ENCODE peak calls at places on chromosomes 16 and 17, in nine cellular contexts. One of them, this sample, is unnamed. For H3K4me1, the result is how much of the 10 kb centered on the place peaks cover.

GRCh38 chr17:78179372-78179771 is 7.5 kb downstream of the TK1 start:
- DNase-seq in stomach: peak
- DNase-seq in sigmoid colon: no peak
- DNase-seq in CD4-positive, CD25-positive, alpha-beta regulatory T cell: no peak
- DNase-seq in naive thymus-derived CD4-positive, alpha-beta T cell: no peak
- DNase-seq in colonic mucosa: no peak
- DNase-seq in adrenal gland: peak
- DNase-seq in heart left ventricle: no peak
- DNase-seq in fibroblast of lung: peak
- DNase-seq in this sample: peak

GRCh38 chr16:69820926-69821541 is 58.9 kb downstream of the WWP2 start:
- DNase-seq in stomach: peak
- DNase-seq in sigmoid colon: no peak
- DNase-seq in CD4-positive, CD25-positive, alpha-beta regulatory T cell: no peak
- DNase-seq in naive thymus-derived CD4-positive, alpha-beta T cell: no peak
- DNase-seq in colonic mucosa: no peak
- DNase-seq in adrenal gland: peak
- DNase-seq in heart left ventricle: no peak
- DNase-seq in fibroblast of lung: peak
- DNase-seq in this sample: peak

GRCh38 chr17:78349831-78350631 is 9.8 kb downstream of the SOCS3 start:
- DNase-seq in stomach: no peak
- DNase-seq in sigmoid colon: no peak
- DNase-seq in CD4-positive, CD25-positive, alpha-beta regulatory T cell: no peak
- DNase-seq in naive thymus-derived CD4-positive, alpha-beta T cell: no peak
- DNase-seq in colonic mucosa: no peak
- DNase-seq in adrenal gland: no peak
- DNase-seq in heart left ventricle: no peak
- DNase-seq in fibroblast of lung: no peak
- DNase-seq in this sample: no peak

GRCh38 chr17:43979671-43980070 is 24.8 kb upstream of the NAGS start:
- DNase-seq in stomach: no peak
- DNase-seq in sigmoid colon: no peak
- DNase-seq in CD4-positive, CD25-positive, alpha-beta regulatory T cell: no peak
- DNase-seq in naive thymus-derived CD4-positive, alpha-beta T cell: no peak
- DNase-seq in colonic mucosa: no peak
- DNase-seq in adrenal gland: no peak
- DNase-seq in heart left ventricle: no peak
- DNase-seq in fibroblast of lung: no peak
- DNase-seq in this sample: no peak

GRCh38 chr16:68658258-68658973 is 13.3 kb downstream of the CDH3 start:
- DNase-seq in stomach: no peak
- DNase-seq in sigmoid colon: no peak
- DNase-seq in CD4-positive, CD25-positive, alpha-beta regulatory T cell: no peak
- DNase-seq in naive thymus-derived CD4-positive, alpha-beta T cell: no peak
- DNase-seq in colonic mucosa: peak
- DNase-seq in adrenal gland: no peak
- DNase-seq in heart left ventricle: no peak
- DNase-seq in fibroblast of lung: peak
- DNase-seq in this sample: no peak

GRCh38 chr16:2692948-2693651 is 10.8 kb downstream of the KCTD5 start:
- DNase-seq in stomach: peak
- DNase-seq in sigmoid colon: no peak
- DNase-seq in CD4-positive, CD25-positive, alpha-beta regulatory T cell: no peak
- DNase-seq in naive thymus-derived CD4-positive, alpha-beta T cell: no peak
- DNase-seq in colonic mucosa: no peak
- DNase-seq in adrenal gland: no peak
- DNase-seq in heart left ventricle: no peak
- DNase-seq in fibroblast of lung: peak
- DNase-seq in this sample: no peak

GRCh38 chr17:5557990-5558389 is 26.3 kb downstream of the NLRP1 start:
- DNase-seq in stomach: no peak
- DNase-seq in sigmoid colon: no peak
- DNase-seq in CD4-positive, CD25-positive, alpha-beta regulatory T cell: no peak
- DNase-seq in naive thymus-derived CD4-positive, alpha-beta T cell: no peak
- DNase-seq in colonic mucosa: no peak
- DNase-seq in adrenal gland: no peak
- DNase-seq in heart left ventricle: no peak
- DNase-seq in fibroblast of lung: no peak
- DNase-seq in this sample: no peak

GRCh38 chr17:27754549-27754948 is 45.8 kb downstream of the NOS2 start:
- DNase-seq in stomach: no peak
- DNase-seq in sigmoid colon: no peak
- DNase-seq in CD4-positive, CD25-positive, alpha-beta regulatory T cell: no peak
- DNase-seq in naive thymus-derived CD4-positive, alpha-beta T cell: no peak
- DNase-seq in colonic mucosa: no peak
- DNase-seq in adrenal gland: no peak
- DNase-seq in heart left ventricle: no peak
- DNase-seq in fibroblast of lung: no peak
- DNase-seq in this sample: no peak

GRCh38 chr17:62091804-62092203 is 26.7 kb upstream of the MED13 start:
- DNase-seq in stomach: no peak
- DNase-seq in sigmoid colon: no peak
- DNase-seq in CD4-positive, CD25-positive, alpha-beta regulatory T cell: no peak
- DNase-seq in naive thymus-derived CD4-positive, alpha-beta T cell: no peak
- DNase-seq in colonic mucosa: no peak
- DNase-seq in adrenal gland: no peak
- DNase-seq in heart left ventricle: no peak
- DNase-seq in fibroblast of lung: no peak
- DNase-seq in this sample: no peak

GRCh38 chr17:17346428-17347233 is 43.5 kb downstream of the NT5M start:
- DNase-seq in stomach: peak
- DNase-seq in sigmoid colon: peak
- DNase-seq in CD4-positive, CD25-positive, alpha-beta regulatory T cell: no peak
- DNase-seq in naive thymus-derived CD4-positive, alpha-beta T cell: no peak
- DNase-seq in colonic mucosa: no peak
- DNase-seq in adrenal gland: peak
- DNase-seq in heart left ventricle: no peak
- DNase-seq in fibroblast of lung: no peak
- DNase-seq in this sample: peak

GRCh38 chr16:70754874-70755600 is 45.9 kb downstream of the VAC14 start:
- DNase-seq in stomach: no peak
- DNase-seq in sigmoid colon: no peak
- DNase-seq in CD4-positive, CD25-positive, alpha-beta regulatory T cell: no peak
- DNase-seq in naive thymus-derived CD4-positive, alpha-beta T cell: no peak
- DNase-seq in colonic mucosa: no peak
- DNase-seq in adrenal gland: no peak
- DNase-seq in heart left ventricle: no peak
- DNase-seq in fibroblast of lung: no peak
- DNase-seq in this sample: no peak

GRCh38 chr17:43846963-43847369 is at the start of gene CD300LG:
- DNase-seq in stomach: no peak
- DNase-seq in sigmoid colon: no peak
- DNase-seq in CD4-positive, CD25-positive, alpha-beta regulatory T cell: no peak
- DNase-seq in naive thymus-derived CD4-positive, alpha-beta T cell: no peak
- DNase-seq in colonic mucosa: no peak
- DNase-seq in adrenal gland: no peak
- DNase-seq in heart left ventricle: no peak
- DNase-seq in fibroblast of lung: no peak
- DNase-seq in this sample: no peak

GRCh38 chr16:50274771-50275415 is 8.5 kb downstream of the ADCY7 start:
- DNase-seq in stomach: no peak
- DNase-seq in sigmoid colon: no peak
- DNase-seq in CD4-positive, CD25-positive, alpha-beta regulatory T cell: no peak
- DNase-seq in naive thymus-derived CD4-positive, alpha-beta T cell: no peak
- DNase-seq in colonic mucosa: no peak
- DNase-seq in adrenal gland: no peak
- DNase-seq in heart left ventricle: no peak
- DNase-seq in fibroblast of lung: no peak
- DNase-seq in this sample: peak

GRCh38 chr17:63611354-63611753 is 10.7 kb downstream of the TACO1 start:
- DNase-seq in stomach: no peak
- DNase-seq in sigmoid colon: no peak
- DNase-seq in CD4-positive, CD25-positive, alpha-beta regulatory T cell: peak
- DNase-seq in naive thymus-derived CD4-positive, alpha-beta T cell: peak
- DNase-seq in colonic mucosa: no peak
- DNase-seq in adrenal gland: no peak
- DNase-seq in heart left ventricle: no peak
- DNase-seq in fibroblast of lung: no peak
- DNase-seq in this sample: no peak

GRCh38 chr17:72642720-72643119 is 449.8 kb downstream of the SLC39A11 start:
- DNase-seq in stomach: no peak
- DNase-seq in sigmoid colon: no peak
- DNase-seq in CD4-positive, CD25-positive, alpha-beta regulatory T cell: no peak
- DNase-seq in naive thymus-derived CD4-positive, alpha-beta T cell: no peak
- DNase-seq in colonic mucosa: no peak
- DNase-seq in adrenal gland: no peak
- DNase-seq in heart left ventricle: no peak
- DNase-seq in fibroblast of lung: no peak
- DNase-seq in this sample: no peak

GRCh38 chr16:30658731-30659506 is 688 bp downstream of the FBRS start:
- DNase-seq in stomach: peak
- DNase-seq in sigmoid colon: peak
- DNase-seq in CD4-positive, CD25-positive, alpha-beta regulatory T cell: peak
- DNase-seq in naive thymus-derived CD4-positive, alpha-beta T cell: no peak
- DNase-seq in colonic mucosa: peak
- DNase-seq in adrenal gland: peak
- DNase-seq in heart left ventricle: peak
- DNase-seq in fibroblast of lung: peak
- DNase-seq in this sample: peak
- H3K4me1 ChIP-seq in stomach: half or more
- H3K4me1 ChIP-seq in sigmoid colon: under half
- H3K4me1 ChIP-seq in CD4-positive, CD25-positive, alpha-beta regulatory T cell: half or more
- H3K4me1 ChIP-seq in naive thymus-derived CD4-positive, alpha-beta T cell: under half
- H3K4me1 ChIP-seq in colonic mucosa: under half
- H3K4me1 ChIP-seq in adrenal gland: under half
- H3K4me1 ChIP-seq in heart left ventricle: under half
- H3K4me1 ChIP-seq in fibroblast of lung: under half
- H3K4me1 ChIP-seq in this sample: under half

DNA sequence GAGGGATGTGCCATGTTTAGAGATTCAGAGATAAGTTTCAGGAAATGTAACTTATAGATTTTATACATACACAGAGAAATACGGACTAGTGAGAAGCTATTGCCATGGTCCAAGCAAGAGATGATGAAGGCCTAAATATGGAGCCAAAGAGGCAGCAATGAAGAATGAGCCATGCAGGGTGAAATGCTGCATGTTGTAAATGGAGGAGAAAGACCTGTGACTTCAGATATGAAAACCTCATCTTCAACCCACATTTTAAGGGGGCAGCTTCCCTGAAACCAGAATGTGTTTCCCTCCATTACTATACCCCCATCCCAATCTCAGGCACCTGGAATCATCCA is 2.9 kb downstream of the CCL2 start:
- DNase-seq in stomach: no peak
- DNase-seq in sigmoid colon: no peak
- DNase-seq in CD4-positive, CD25-positive, alpha-beta regulatory T cell: no peak
- DNase-seq in naive thymus-derived CD4-positive, alpha-beta T cell: no peak
- DNase-seq in colonic mucosa: no peak
- DNase-seq in adrenal gland: no peak
- DNase-seq in heart left ventricle: no peak
- DNase-seq in fibroblast of lung: no peak
- DNase-seq in this sample: no peak
- H3K4me1 ChIP-seq in stomach: under half
- H3K4me1 ChIP-seq in sigmoid colon: under half
- H3K4me1 ChIP-seq in CD4-positive, CD25-positive, alpha-beta regulatory T cell: under half
- H3K4me1 ChIP-seq in naive thymus-derived CD4-positive, alpha-beta T cell: under half
- H3K4me1 ChIP-seq in colonic mucosa: under half
- H3K4me1 ChIP-seq in adrenal gland: under half
- H3K4me1 ChIP-seq in heart left ventricle: under half
- H3K4me1 ChIP-seq in fibroblast of lung: under half
- H3K4me1 ChIP-seq in this sample: under half

GRCh38 chr17:2862197-2862596 is 66.0 kb downstream of the RAP1GAP2 start:
- DNase-seq in stomach: no peak
- DNase-seq in sigmoid colon: no peak
- DNase-seq in CD4-positive, CD25-positive, alpha-beta regulatory T cell: no peak
- DNase-seq in naive thymus-derived CD4-positive, alpha-beta T cell: no peak
- DNase-seq in colonic mucosa: no peak
- DNase-seq in adrenal gland: no peak
- DNase-seq in heart left ventricle: no peak
- DNase-seq in fibroblast of lung: no peak
- DNase-seq in this sample: no peak

GRCh38 chr17:2856727-2857126 is 60.5 kb downstream of the RAP1GAP2 start:
- DNase-seq in stomach: no peak
- DNase-seq in sigmoid colon: no peak
- DNase-seq in CD4-positive, CD25-positive, alpha-beta regulatory T cell: no peak
- DNase-seq in naive thymus-derived CD4-positive, alpha-beta T cell: no peak
- DNase-seq in colonic mucosa: no peak
- DNase-seq in adrenal gland: no peak
- DNase-seq in heart left ventricle: no peak
- DNase-seq in fibroblast of lung: no peak
- DNase-seq in this sample: no peak

GRCh38 chr17:2863204-2863603 is 67.0 kb downstream of the RAP1GAP2 start:
- DNase-seq in stomach: peak
- DNase-seq in sigmoid colon: no peak
- DNase-seq in CD4-positive, CD25-positive, alpha-beta regulatory T cell: no peak
- DNase-seq in naive thymus-derived CD4-positive, alpha-beta T cell: no peak
- DNase-seq in colonic mucosa: no peak
- DNase-seq in adrenal gland: no peak
- DNase-seq in heart left ventricle: peak
- DNase-seq in fibroblast of lung: no peak
- DNase-seq in this sample: peak

GRCh38 chr17:2860045-2860444 is 63.8 kb downstream of the RAP1GAP2 start:
- DNase-seq in stomach: no peak
- DNase-seq in sigmoid colon: no peak
- DNase-seq in CD4-positive, CD25-positive, alpha-beta regulatory T cell: no peak
- DNase-seq in naive thymus-derived CD4-positive, alpha-beta T cell: no peak
- DNase-seq in colonic mucosa: no peak
- DNase-seq in adrenal gland: no peak
- DNase-seq in heart left ventricle: no peak
- DNase-seq in fibroblast of lung: no peak
- DNase-seq in this sample: no peak

GRCh38 chr17:2860883-2861282 is 64.6 kb downstream of the RAP1GAP2 start:
- DNase-seq in stomach: no peak
- DNase-seq in sigmoid colon: no peak
- DNase-seq in CD4-positive, CD25-positive, alpha-beta regulatory T cell: no peak
- DNase-seq in naive thymus-derived CD4-positive, alpha-beta T cell: no peak
- DNase-seq in colonic mucosa: no peak
- DNase-seq in adrenal gland: no peak
- DNase-seq in heart left ventricle: no peak
- DNase-seq in fibroblast of lung: no peak
- DNase-seq in this sample: no peak
- H3K4me1 ChIP-seq in stomach: under half
- H3K4me1 ChIP-seq in sigmoid colon: under half
- H3K4me1 ChIP-seq in CD4-positive, CD25-positive, alpha-beta regulatory T cell: under half
- H3K4me1 ChIP-seq in naive thymus-derived CD4-positive, alpha-beta T cell: under half
- H3K4me1 ChIP-seq in colonic mucosa: under half
- H3K4me1 ChIP-seq in adrenal gland: under half
- H3K4me1 ChIP-seq in heart left ventricle: under half
- H3K4me1 ChIP-seq in fibroblast of lung: under half
- H3K4me1 ChIP-seq in this sample: under half

DNA sequence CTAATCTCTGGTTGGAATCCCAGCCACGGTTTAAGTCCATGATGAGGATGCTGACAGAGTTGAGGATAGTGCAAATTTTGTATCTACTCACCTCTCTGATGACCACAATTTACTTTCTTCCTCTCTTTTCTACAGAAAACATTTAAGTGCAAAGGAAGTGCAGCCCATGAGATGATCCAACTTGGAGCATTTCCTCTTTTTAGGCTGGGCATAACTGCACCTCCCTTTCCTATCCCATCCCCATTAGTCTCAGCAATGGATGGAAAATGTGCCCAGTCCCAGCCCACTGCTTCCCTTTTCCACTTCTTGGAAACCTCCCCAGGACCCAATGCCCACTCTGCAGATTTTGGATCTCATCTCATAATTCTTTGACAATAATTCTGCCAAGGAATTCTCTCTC is 16.6 kb upstream of the CCL8 start:
- DNase-seq in stomach: no peak
- DNase-seq in sigmoid colon: no peak
- DNase-seq in CD4-positive, CD25-positive, alpha-beta regulatory T cell: no peak
- DNase-seq in naive thymus-derived CD4-positive, alpha-beta T cell: no peak
- DNase-seq in colonic mucosa: no peak
- DNase-seq in adrenal gland: no peak
- DNase-seq in heart left ventricle: no peak
- DNase-seq in fibroblast of lung: no peak
- DNase-seq in this sample: no peak
- H3K4me1 ChIP-seq in stomach: under half
- H3K4me1 ChIP-seq in sigmoid colon: under half
- H3K4me1 ChIP-seq in CD4-positive, CD25-positive, alpha-beta regulatory T cell: under half
- H3K4me1 ChIP-seq in naive thymus-derived CD4-positive, alpha-beta T cell: under half
- H3K4me1 ChIP-seq in colonic mucosa: under half
- H3K4me1 ChIP-seq in adrenal gland: under half
- H3K4me1 ChIP-seq in heart left ventricle: under half
- H3K4me1 ChIP-seq in fibroblast of lung: under half
- H3K4me1 ChIP-seq in this sample: under half